ENCODE peak calls at places on chromosomes 2 and 18, in four cellular contexts. E is A549, P is GM12878, I is SK-N-SH. H is an unnamed sample.

GRCh38 chr18:45423664-45424063 is 191.6 kb upstream of the SLC14A2 start:
- DNase-seq in E (no peak), P (no peak), I (no peak), H (no peak)

GRCh38 chr18:63994783-63995399 is 25.0 kb downstream of the SERPINB8 start:
- DNase-seq in E (peak), P (no peak), I (peak), H (peak)

GRCh38 chr2:38648107-38648761 is 17.7 kb upstream of the GALM start:
- DNase-seq in E (no peak), P (no peak), I (no peak), H (peak)

GRCh38 chr2:201256001-201256544 is 4.3 kb upstream of the CASP8 start:
- DNase-seq in E (no peak), P (no peak), I (no peak), H (no peak)

GRCh38 chr2:137333386-137333972 is 568.1 kb downstream of the THSD7B start:
- DNase-seq in E (no peak), P (peak), I (no peak), H (no peak)

GRCh38 chr2:27194538-27195354 is 17.1 kb upstream of the ATRAID start:
- DNase-seq in E (peak), P (no peak), I (no peak), H (peak)

GRCh38 chr2:104855174-104856085 is 1.5 kb downstream of the POU3F3 start:
- DNase-seq in E (no peak), P (no peak), I (peak), H (no peak)

GRCh38 chr2:233199870-233200269 is 51.6 kb upstream of the ATG16L1 start:
- DNase-seq in E (no peak), P (no peak), I (no peak), H (no peak)

GRCh38 chr2:199861116-199861774 is 10.3 kb upstream of the FTCDNL1 start:
- DNase-seq in E (peak), P (no peak), I (peak), H (peak)

GRCh38 chr18:51192026-51192425 is 5.5 kb downstream of the MEX3C start:
- DNase-seq in E (no peak), P (no peak), I (no peak), H (no peak)
- TF ChIP-seq PBX3 in E (no peak), P (no peak), I (no peak), H (no peak)

GRCh38 chr2:71226391-71226964 is 425 bp downstream of the PAIP2B start:
- DNase-seq in E (no peak), P (no peak), I (peak), H (no peak)
- TF ChIP-seq PBX3 in E (no peak), P (no peak), I (no peak), H (no peak)

DNA sequence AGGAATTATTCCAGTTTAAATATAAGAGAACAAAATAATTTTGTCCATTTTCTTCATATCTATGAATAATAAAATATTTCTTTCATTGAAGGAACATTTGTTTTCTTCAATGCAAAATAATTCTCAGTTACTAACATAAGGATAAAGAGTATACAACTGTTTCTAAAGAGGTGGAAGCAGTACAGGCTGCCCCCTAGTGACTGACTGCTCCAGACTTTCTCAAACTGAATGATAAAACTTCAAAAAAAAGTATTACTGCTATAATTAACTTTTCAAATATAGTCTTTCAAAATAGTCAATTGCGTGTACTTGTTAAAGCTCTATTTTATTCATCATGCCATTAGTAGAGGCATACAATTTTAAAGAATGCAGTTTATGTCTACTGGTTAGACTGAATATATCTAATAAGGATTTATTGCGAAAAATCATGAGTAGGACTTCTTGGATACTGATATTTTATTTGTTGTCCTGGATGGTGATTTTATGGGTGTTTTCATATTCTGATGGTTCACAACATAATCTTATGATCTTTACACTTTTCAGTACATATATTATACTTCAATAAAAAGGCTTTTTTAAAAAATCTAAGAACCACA is 100.1 kb downstream of the WDPCP start:
- DNase-seq in E (peak), P (no peak), I (peak), H (peak)
- TF ChIP-seq PBX3 in E (no peak), P (no peak), I (no peak), H (no peak)

GRCh38 chr18:55477537-55478300 is 110.3 kb downstream of the TCF4 start:
- DNase-seq in E (no peak), P (peak), I (no peak), H (no peak)

GRCh38 chr18:55483472-55483871 is 104.5 kb downstream of the TCF4 start:
- DNase-seq in E (no peak), P (no peak), I (no peak), H (no peak)

GRCh38 chr18:55478301-55478660 is 109.7 kb downstream of the TCF4 start:
- DNase-seq in E (no peak), P (no peak), I (no peak), H (no peak)

GRCh38 chr18:55475916-55476315 is 112.1 kb downstream of the TCF4 start:
- DNase-seq in E (no peak), P (no peak), I (no peak), H (no peak)

DNA sequence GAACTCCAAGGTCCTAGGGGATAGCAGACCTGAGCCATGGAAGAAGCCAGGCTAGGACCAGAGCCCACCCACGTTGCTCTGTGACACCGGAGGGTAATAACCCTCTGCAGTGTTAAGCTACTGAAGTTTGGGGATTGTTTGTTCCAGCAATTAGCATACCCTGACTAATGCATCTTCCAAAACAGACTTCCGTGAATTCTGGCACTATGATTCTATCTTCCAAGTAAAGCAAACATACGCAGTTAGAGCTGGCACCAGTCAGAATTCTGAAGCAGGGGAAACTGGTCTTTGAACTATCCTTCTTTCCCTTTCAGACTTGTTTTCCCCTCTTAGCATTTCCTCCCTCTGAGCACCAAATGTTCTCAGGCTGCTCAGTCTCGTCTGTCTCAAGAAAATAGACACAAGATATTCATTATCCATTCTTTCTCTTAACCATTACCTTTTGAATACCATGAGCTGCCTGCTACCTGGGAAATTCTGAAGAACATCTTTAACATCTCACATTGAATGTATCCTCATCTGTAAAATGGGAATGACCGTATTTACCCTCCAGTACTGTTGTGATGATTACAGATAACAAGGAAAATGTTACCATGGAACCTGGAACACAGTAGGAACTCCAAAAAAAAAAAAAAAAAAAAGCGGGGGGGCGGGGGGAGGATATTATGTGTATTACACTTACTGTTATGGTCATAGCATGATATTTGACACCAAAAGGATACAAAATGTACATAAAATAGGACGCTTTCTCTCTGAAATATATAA is 108.2 kb downstream of the TCF4 start:
- DNase-seq in E (no peak), P (no peak), I (no peak), H (no peak)
- TF ChIP-seq PBX3 in E (no peak), P (no peak), I (no peak), H (no peak)

DNA sequence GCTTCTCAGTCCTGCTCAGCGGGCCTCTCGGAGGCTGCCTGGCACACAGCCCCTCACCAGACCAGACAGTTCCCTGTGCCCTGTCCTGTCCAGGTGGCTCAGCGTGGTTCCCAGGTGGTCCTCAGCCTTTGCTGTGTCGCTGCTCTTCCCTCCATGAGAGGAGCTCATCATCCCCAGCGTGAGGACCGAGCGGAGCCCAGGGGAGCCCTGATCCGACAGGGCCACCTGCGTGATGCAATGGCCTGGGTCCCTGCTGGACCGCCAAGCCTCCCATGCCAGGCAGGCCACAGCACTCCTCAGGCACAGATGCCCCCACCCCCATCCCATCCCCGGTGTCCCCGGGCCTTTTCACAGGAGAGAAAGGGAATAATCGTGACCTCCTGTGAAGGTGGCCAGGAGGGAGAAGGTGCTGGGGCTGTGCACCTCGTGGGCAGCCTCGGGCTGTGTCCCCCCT is 4.3 kb downstream of the GPC1 start:
- DNase-seq in E (no peak), P (no peak), I (no peak), H (no peak)
- TF ChIP-seq PBX3 in E (no peak), P (no peak), I (no peak), H (no peak)

GRCh38 chr2:162245051-162245450 is 1.8 kb upstream of the FAP start:
- DNase-seq in E (no peak), P (no peak), I (no peak), H (no peak)

GRCh38 chr2:162243305-162243693 is at the start of gene FAP:
- DNase-seq in E (no peak), P (no peak), I (no peak), H (no peak)

GRCh38 chr2:162242586-162243304 is 500 bp downstream of the FAP start:
- DNase-seq in E (no peak), P (no peak), I (no peak), H (no peak)

GRCh38 chr2:162245737-162246136 is 2.5 kb upstream of the FAP start:
- DNase-seq in E (no peak), P (no peak), I (no peak), H (no peak)

DNA sequence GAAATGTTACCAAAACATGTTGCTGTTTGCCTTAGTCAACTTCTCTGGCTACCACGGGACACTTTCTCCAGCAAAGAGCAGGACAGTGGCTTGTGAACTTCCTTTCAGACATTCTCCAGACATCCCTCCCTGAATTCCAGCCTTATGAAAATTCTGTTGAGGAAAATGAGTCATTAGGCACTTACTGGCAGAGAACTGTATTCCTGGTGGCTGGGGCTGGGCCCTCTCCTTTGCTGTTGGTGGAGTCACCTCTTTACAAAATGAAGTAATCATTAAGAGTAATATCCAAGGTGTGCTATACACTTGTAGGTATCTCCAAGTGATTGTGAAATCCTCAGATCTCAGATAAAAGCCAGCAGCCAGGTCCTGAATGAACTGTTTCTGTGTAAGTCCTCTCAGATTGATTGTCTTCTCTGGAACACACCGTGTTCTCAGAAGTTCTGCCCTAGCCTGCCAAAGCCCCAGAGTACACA is 1.4 kb upstream of the FAP start:
- DNase-seq in E (peak), P (no peak), I (no peak), H (no peak)
- TF ChIP-seq PBX3 in E (no peak), P (no peak), I (peak), H (no peak)

GRCh38 chr18:74166397-74166796 is 18.1 kb downstream of the TIMM21 start:
- DNase-seq in E (no peak), P (no peak), I (no peak), H (peak)
- TF ChIP-seq PBX3 in E (no peak), P (no peak), I (no peak), H (no peak)